ENCODE peak calls at places on chromosomes 7 and 10, in ten cellular contexts. D, U, T, V, C, R, F, Z, K and X are unnamed samples.

GRCh38 chr7:54680377-54681005 is 78.5 kb downstream of the SEC61G start:
- DNase-seq in D (no peak), U (no peak), T (no peak), V (no peak), C (no peak), R (no peak), F (no peak), Z (no peak), K (no peak), X (no peak)

GRCh38 chr10:23557777-23558176 is 118.9 kb downstream of the OTUD1 start:
- DNase-seq in D (peak), U (no peak), T (no peak), V (no peak), C (no peak), R (no peak), F (no peak), Z (no peak), K (no peak), X (no peak)

GRCh38 chr7:4738711-4739527 is 36.5 kb upstream of the AP5Z1 start:
- DNase-seq in D (peak), U (peak), T (peak), V (no peak), C (peak), R (no peak), F (no peak), Z (no peak), K (no peak), X (peak)

GRCh38 chr7:50227623-50228618 is 76.6 kb upstream of the IKZF1 start:
- DNase-seq in D (no peak), U (no peak), T (no peak), V (no peak), C (peak), R (no peak), F (no peak), Z (no peak), K (no peak), X (peak)

GRCh38 chr10:31101123-31101522 is 69.5 kb upstream of the ZNF438 start:
- DNase-seq in D (peak), U (peak), T (no peak), V (no peak), C (no peak), R (peak), F (peak), Z (no peak), K (no peak), X (no peak)

GRCh38 chr7:142301923-142302550 is 44.2 kb upstream of the PRSS58 start:
- DNase-seq in D (peak), U (no peak), T (no peak), V (no peak), C (peak), R (no peak), F (no peak), Z (no peak), K (no peak), X (no peak)

GRCh38 chr10:120506674-120507073 is 49.6 kb downstream of the PLPP4 start:
- DNase-seq in D (no peak), U (peak), T (no peak), V (no peak), C (no peak), R (no peak), F (no peak), Z (no peak), K (no peak), X (no peak)

GRCh38 chr7:113045379-113045778 is 41.2 kb downstream of the GPR85 start:
- DNase-seq in D (no peak), U (no peak), T (no peak), V (no peak), C (no peak), R (no peak), F (no peak), Z (no peak), K (no peak), X (no peak)

GRCh38 chr7:98282727-98283126 is 1.2 kb downstream of the BRI3 start:
- DNase-seq in D (peak), U (no peak), T (no peak), V (no peak), C (no peak), R (no peak), F (no peak), Z (no peak), K (no peak), X (no peak)

GRCh38 chr10:79313911-79314439 is 33.3 kb upstream of the PPIF start:
- DNase-seq in D (no peak), U (no peak), T (no peak), V (no peak), C (no peak), R (no peak), F (no peak), Z (no peak), K (no peak), X (no peak)

GRCh38 chr7:87570178-87570577 is 30.5 kb downstream of the ABCB1 start:
- DNase-seq in D (peak), U (peak), T (no peak), V (no peak), C (no peak), R (no peak), F (no peak), Z (no peak), K (no peak), X (no peak)

GRCh38 chr7:43170571-43170970 is 58.1 kb downstream of the HECW1 start:
- DNase-seq in D (no peak), U (no peak), T (no peak), V (no peak), C (no peak), R (no peak), F (no peak), Z (no peak), K (no peak), X (no peak)

GRCh38 chr10:22245567-22245966 is 27.8 kb upstream of the EBLN1 start:
- DNase-seq in D (peak), U (peak), T (no peak), V (no peak), C (no peak), R (no peak), F (no peak), Z (no peak), K (no peak), X (no peak)

GRCh38 chr7:106345421-106346166 is 60.8 kb upstream of the NAMPT start:
- DNase-seq in D (peak), U (peak), T (no peak), V (no peak), C (peak), R (no peak), F (no peak), Z (no peak), K (no peak), X (no peak)

GRCh38 chr10:132300582-132300981 is 7.2 kb downstream of the STK32C start:
- DNase-seq in D (no peak), U (no peak), T (peak), V (peak), C (no peak), R (no peak), F (no peak), Z (peak), K (no peak), X (no peak)

GRCh38 chr7:45924283-45924682 is 3.2 kb upstream of the IGFBP3 start:
- DNase-seq in D (peak), U (peak), T (peak), V (no peak), C (no peak), R (no peak), F (no peak), Z (no peak), K (no peak), X (no peak)

GRCh38 chr10:130352291-130352645 is 216.1 kb downstream of the GLRX3 start:
- DNase-seq in D (no peak), U (no peak), T (no peak), V (no peak), C (no peak), R (no peak), F (no peak), Z (peak), K (no peak), X (no peak)

GRCh38 chr7:107834401-107834800 is 31.4 kb upstream of the SLC26A3 start:
- DNase-seq in D (no peak), U (no peak), T (no peak), V (no peak), C (no peak), R (no peak), F (no peak), Z (no peak), K (no peak), X (no peak)

GRCh38 chr10:25912796-25913195 is 21.2 kb upstream of the MYO3A start:
- DNase-seq in D (no peak), U (no peak), T (no peak), V (no peak), C (no peak), R (no peak), F (no peak), Z (no peak), K (no peak), X (no peak)

GRCh38 chr10:91590142-91590903 is 42.5 kb downstream of the PPP1R3C start:
- DNase-seq in D (peak), U (peak), T (peak), V (peak), C (no peak), R (no peak), F (no peak), Z (no peak), K (no peak), X (no peak)